ENCODE peak calls at places on chromosomes 3 and 15, in nine cellular contexts. A, Q, R, N, G, I, S, F and J are unnamed samples.

GRCh38 chr3:46888705-46889104 is 11.2 kb downstream of the PTH1R start:
- DNase-seq in A (no peak), Q (no peak), R (no peak), N (no peak), G (no peak), I (peak), S (no peak), F (no peak), J (no peak)

GRCh38 chr15:82183121-82184031 is 79.2 kb downstream of the EFL1 start:
- DNase-seq in A (no peak), Q (no peak), R (no peak), N (no peak), G (no peak), I (no peak), S (peak), F (no peak), J (no peak)

GRCh38 chr15:66863382-66864085 is 161.5 kb downstream of the SMAD6 start:
- DNase-seq in A (no peak), Q (no peak), R (no peak), N (no peak), G (no peak), I (no peak), S (no peak), F (no peak), J (no peak)

GRCh38 chr15:98154863-98155262 is 194.4 kb downstream of the ARRDC4 start:
- DNase-seq in A (no peak), Q (no peak), R (no peak), N (no peak), G (peak), I (peak), S (peak), F (no peak), J (no peak)

GRCh38 chr15:33066584-33066983 is 127.9 kb downstream of the FMN1 start:
- DNase-seq in A (no peak), Q (no peak), R (no peak), N (no peak), G (no peak), I (no peak), S (no peak), F (no peak), J (no peak)

GRCh38 chr3:22377421-22377820 is 626.4 kb upstream of the ZNF385D start:
- DNase-seq in A (no peak), Q (no peak), R (no peak), N (no peak), G (peak), I (no peak), S (peak), F (no peak), J (no peak)

GRCh38 chr3:50450135-50450911 is 53.1 kb downstream of the CACNA2D2 start:
- DNase-seq in A (no peak), Q (peak), R (peak), N (no peak), G (no peak), I (no peak), S (peak), F (peak), J (peak)

GRCh38 chr3:32026583-32026982 is 45.0 kb downstream of the ZNF860 start:
- DNase-seq in A (peak), Q (no peak), R (no peak), N (no peak), G (no peak), I (no peak), S (no peak), F (no peak), J (no peak)

GRCh38 chr3:130828931-130829574 is 64.8 kb upstream of the ATP2C1 start:
- DNase-seq in A (no peak), Q (no peak), R (no peak), N (no peak), G (no peak), I (peak), S (no peak), F (no peak), J (no peak)

GRCh38 chr3:30602946-30603345 is 3.5 kb upstream of the TGFBR2 start:
- DNase-seq in A (peak), Q (no peak), R (no peak), N (no peak), G (no peak), I (no peak), S (no peak), F (no peak), J (no peak)

GRCh38 chr15:101091080-101092017 is 160.5 kb downstream of the CHSY1 start:
- DNase-seq in A (no peak), Q (no peak), R (no peak), N (no peak), G (no peak), I (no peak), S (peak), F (no peak), J (no peak)

GRCh38 chr3:122085666-122086065 is 30.5 kb downstream of the CD86 start:
- DNase-seq in A (peak), Q (no peak), R (no peak), N (no peak), G (no peak), I (no peak), S (no peak), F (no peak), J (no peak)

GRCh38 chr3:24110051-24110450 is 165.0 kb downstream of the NR1D2 start:
- DNase-seq in A (no peak), Q (no peak), R (no peak), N (no peak), G (no peak), I (no peak), S (no peak), F (no peak), J (no peak)

GRCh38 chr15:88800026-88800425 is 3.2 kb upstream of the ACAN start:
- DNase-seq in A (no peak), Q (no peak), R (no peak), N (no peak), G (no peak), I (no peak), S (peak), F (no peak), J (no peak)